ENCODE peak calls at places on chromosomes 12 and 14, in nine cellular contexts. W is GM13976; H is activated CD4-positive, alpha-beta T cell treated with anti-CD3 and anti-CD28 coated beads, Interleukin-2, amount 50 U/mL, for 1 hour; J is H1; I is ELF-1; O is naive thymus-derived CD8-positive, alpha-beta T cell; T is NCI-H748 treated with DMSO at 0.1 percent for 48 hours; D is left cardiac atrium; V is choroid plexus epithelial cell. F is an unnamed sample.
A peak's percentile ranks its signal among the peaks of the same experiment; 100 is the strongest.

GRCh38 chr12:111268738-111269572 is 99.9 kb downstream of the PHETA1 start:
- DNase-seq in W (peak; percentile 62), H (no peak), J (peak; percentile 81), I (peak; percentile 58), O (no peak), T (peak; percentile 3), D (no peak), V (peak; percentile 11), F (no peak)

GRCh38 chr12:33438890-33439586 is 581 bp downstream of the SYT10 start:
- DNase-seq in W (peak; percentile 37), H (no peak), J (peak; percentile 80), I (peak; percentile 60), O (no peak), T (peak; percentile 52), D (no peak), V (peak; percentile 29), F (no peak)

GRCh38 chr14:65676361-65677014 is 264.0 kb downstream of the FUT8 start:
- DNase-seq in W (no peak), H (no peak), J (no peak), I (no peak), O (no peak), T (no peak), D (no peak), V (no peak), F (no peak)

GRCh38 chr12:105355752-105356151 is 25.3 kb downstream of the C12orf75 start:
- DNase-seq in W (no peak), H (no peak), J (no peak), I (no peak), O (no peak), T (no peak), D (no peak), V (peak; percentile 70), F (no peak)

GRCh38 chr12:89907659-89908058 is 199.0 kb upstream of the ATP2B1 start:
- DNase-seq in W (no peak), H (no peak), J (no peak), I (no peak), O (no peak), T (no peak), D (no peak), V (no peak), F (no peak)

GRCh38 chr12:114018669-114019068 is 52.5 kb upstream of the RBM19 start:
- DNase-seq in W (no peak), H (no peak), J (no peak), I (no peak), O (no peak), T (no peak), D (no peak), V (peak; percentile 2), F (no peak)

GRCh38 chr14:70714055-70714550 is 72.4 kb downstream of the TTC9 start:
- DNase-seq in W (no peak), H (peak; percentile 38), J (peak; percentile 63), I (peak; percentile 75), O (peak; percentile 52), T (peak; percentile 57), D (peak; percentile 49), V (peak; percentile 74), F (no peak)

GRCh38 chr12:117313906-117314305 is 47.5 kb downstream of the NOS1 start:
- DNase-seq in W (no peak), H (no peak), J (no peak), I (no peak), O (no peak), T (no peak), D (no peak), V (no peak), F (no peak)

GRCh38 chr14:66746316-66747006 is 238.5 kb downstream of the GPHN start:
- DNase-seq in W (no peak), H (no peak), J (no peak), I (no peak), O (no peak), T (no peak), D (no peak), V (peak; percentile 78), F (no peak)

GRCh38 chr14:89349196-89350008 is 67.6 kb downstream of the FOXN3 start:
- DNase-seq in W (no peak), H (peak; percentile 17), J (no peak), I (peak; percentile 51), O (no peak), T (peak; percentile 98), D (no peak), V (peak; percentile 21), F (no peak)

GRCh38 chr14:64444984-64445845 is 20.1 kb upstream of the AKAP5 start:
- DNase-seq in W (peak; percentile 84), H (peak; percentile 5), J (no peak), I (no peak), O (peak; percentile 15), T (no peak), D (no peak), V (peak; percentile 96), F (no peak)

GRCh38 chr12:43758728-43759563 is at the start of the genes IRAK4 and PUS7L:
- DNase-seq in W (peak; percentile 96), H (peak; percentile 94), J (peak; percentile 90), I (peak; percentile 99), O (peak; percentile 93), T (peak; percentile 86), D (peak; percentile 98), V (peak; percentile 98), F (peak; percentile 94)

GRCh38 chr12:240566-240965 is 22.1 kb downstream of the SLC6A13 start:
- DNase-seq in W (no peak), H (no peak), J (no peak), I (no peak), O (no peak), T (no peak), D (no peak), V (no peak), F (no peak)

GRCh38 chr14:68884031-68885030 is 91.5 kb upstream of the ZFP36L1 start:
- DNase-seq in W (no peak), H (no peak), J (no peak), I (no peak), O (no peak), T (no peak), D (peak; percentile 64), V (peak; percentile 91), F (no peak)

GRCh38 chr14:22333408-22334274 is 255.4 kb downstream of the DAD1 start:
- DNase-seq in W (no peak), H (no peak), J (no peak), I (no peak), O (no peak), T (no peak), D (no peak), V (peak; percentile 76), F (no peak)

GRCh38 chr14:100787659-100788058 is 38.3 kb upstream of the MEG3 start:
- DNase-seq in W (no peak), H (no peak), J (no peak), I (peak; percentile 27), O (no peak), T (no peak), D (no peak), V (no peak), F (no peak)

GRCh38 chr12:112130461-112130998 is 5.2 kb downstream of the TRAFD1 start:
- DNase-seq in W (peak; percentile 55), H (no peak), J (no peak), I (no peak), O (no peak), T (no peak), D (no peak), V (peak; percentile 61), F (no peak)

GRCh38 chr14:102774391-102775153 is 2.7 kb upstream of the TRAF3 start:
- DNase-seq in W (peak; percentile 84), H (peak; percentile 53), J (peak; percentile 60), I (peak; percentile 86), O (peak; percentile 61), T (peak; percentile 68), D (peak; percentile 37), V (peak; percentile 89), F (peak; percentile 57)

GRCh38 chr12:116130431-116130830 is 147.1 kb downstream of the MED13L start:
- DNase-seq in W (no peak), H (no peak), J (no peak), I (no peak), O (no peak), T (no peak), D (no peak), V (no peak), F (no peak)

GRCh38 chr12:47844264-47845020 is 24.7 kb upstream of the HDAC7 start:
- DNase-seq in W (no peak), H (no peak), J (no peak), I (no peak), O (no peak), T (no peak), D (no peak), V (no peak), F (no peak)

GRCh38 chr12:107594995-107595394 is 90.6 kb upstream of the PWP1 start:
- DNase-seq in W (no peak), H (no peak), J (no peak), I (no peak), O (no peak), T (no peak), D (no peak), V (peak; percentile 29), F (no peak)